ENCODE peak calls at places on chromosomes 3 and 15, in six cellular contexts. One of them, this sample, is unnamed.

GRCh38 chr15:96468036-96468435 is 137.5 kb downstream of the NR2F2 start:
- DNase-seq in CD4-positive, CD25-positive, alpha-beta regulatory T cell: no peak
- DNase-seq in mammary epithelial cell: no peak
- DNase-seq in sigmoid colon: no peak
- DNase-seq in upper lobe of right lung: no peak
- DNase-seq in colonic mucosa: no peak
- DNase-seq in this sample: no peak

GRCh38 chr3:159947220-159947619 is 41.4 kb upstream of the IL12A start:
- DNase-seq in CD4-positive, CD25-positive, alpha-beta regulatory T cell: no peak
- DNase-seq in mammary epithelial cell: peak
- DNase-seq in sigmoid colon: no peak
- DNase-seq in upper lobe of right lung: no peak
- DNase-seq in colonic mucosa: no peak
- DNase-seq in this sample: no peak

GRCh38 chr3:59606638-59607262 is 556.9 kb upstream of the CFAP20DC start:
- DNase-seq in CD4-positive, CD25-positive, alpha-beta regulatory T cell: no peak
- DNase-seq in mammary epithelial cell: no peak
- DNase-seq in sigmoid colon: no peak
- DNase-seq in upper lobe of right lung: no peak
- DNase-seq in colonic mucosa: no peak
- DNase-seq in this sample: no peak

GRCh38 chr3:183618542-183618941 is 16.9 kb upstream of the KLHL24 start:
- DNase-seq in CD4-positive, CD25-positive, alpha-beta regulatory T cell: no peak
- DNase-seq in mammary epithelial cell: no peak
- DNase-seq in sigmoid colon: no peak
- DNase-seq in upper lobe of right lung: no peak
- DNase-seq in colonic mucosa: no peak
- DNase-seq in this sample: no peak

GRCh38 chr3:179732661-179733348 is 80.0 kb downstream of the USP13 start:
- DNase-seq in CD4-positive, CD25-positive, alpha-beta regulatory T cell: no peak
- DNase-seq in mammary epithelial cell: no peak
- DNase-seq in sigmoid colon: no peak
- DNase-seq in upper lobe of right lung: peak
- DNase-seq in colonic mucosa: no peak
- DNase-seq in this sample: no peak

GRCh38 chr3:76132154-76132470 is 346.8 kb upstream of the ZNF717 start:
- DNase-seq in CD4-positive, CD25-positive, alpha-beta regulatory T cell: no peak
- DNase-seq in mammary epithelial cell: no peak
- DNase-seq in sigmoid colon: no peak
- DNase-seq in upper lobe of right lung: no peak
- DNase-seq in colonic mucosa: no peak
- DNase-seq in this sample: no peak

GRCh38 chr3:123511726-123512125 is 62.8 kb upstream of the ADCY5 start:
- DNase-seq in CD4-positive, CD25-positive, alpha-beta regulatory T cell: no peak
- DNase-seq in mammary epithelial cell: no peak
- DNase-seq in sigmoid colon: no peak
- DNase-seq in upper lobe of right lung: no peak
- DNase-seq in colonic mucosa: no peak
- DNase-seq in this sample: no peak

GRCh38 chr15:99925661-99926461 is 192.6 kb upstream of the LYSMD4 start:
- DNase-seq in CD4-positive, CD25-positive, alpha-beta regulatory T cell: peak
- DNase-seq in mammary epithelial cell: peak
- DNase-seq in sigmoid colon: peak
- DNase-seq in upper lobe of right lung: peak
- DNase-seq in colonic mucosa: peak
- DNase-seq in this sample: no peak

GRCh38 chr15:60570936-60571530 is 92.1 kb upstream of the ICE2 start:
- DNase-seq in CD4-positive, CD25-positive, alpha-beta regulatory T cell: no peak
- DNase-seq in mammary epithelial cell: no peak
- DNase-seq in sigmoid colon: no peak
- DNase-seq in upper lobe of right lung: no peak
- DNase-seq in colonic mucosa: no peak
- DNase-seq in this sample: no peak

GRCh38 chr3:140117111-140117526 is 182.1 kb downstream of the CLSTN2 start:
- DNase-seq in CD4-positive, CD25-positive, alpha-beta regulatory T cell: no peak
- DNase-seq in mammary epithelial cell: no peak
- DNase-seq in sigmoid colon: no peak
- DNase-seq in upper lobe of right lung: no peak
- DNase-seq in colonic mucosa: no peak
- DNase-seq in this sample: no peak

GRCh38 chr3:143824675-143825074 is 23.6 kb downstream of the SLC9A9 start:
- DNase-seq in CD4-positive, CD25-positive, alpha-beta regulatory T cell: no peak
- DNase-seq in mammary epithelial cell: no peak
- DNase-seq in sigmoid colon: no peak
- DNase-seq in upper lobe of right lung: no peak
- DNase-seq in colonic mucosa: no peak
- DNase-seq in this sample: no peak

GRCh38 chr15:82960766-82961165 is 8.2 kb upstream of the HOMER2 start:
- DNase-seq in CD4-positive, CD25-positive, alpha-beta regulatory T cell: no peak
- DNase-seq in mammary epithelial cell: no peak
- DNase-seq in sigmoid colon: no peak
- DNase-seq in upper lobe of right lung: no peak
- DNase-seq in colonic mucosa: no peak
- DNase-seq in this sample: no peak

GRCh38 chr3:63975705-63976104 is 47.6 kb downstream of the PSMD6 start:
- DNase-seq in CD4-positive, CD25-positive, alpha-beta regulatory T cell: no peak
- DNase-seq in mammary epithelial cell: peak
- DNase-seq in sigmoid colon: peak
- DNase-seq in upper lobe of right lung: no peak
- DNase-seq in colonic mucosa: no peak
- DNase-seq in this sample: peak

GRCh38 chr15:38474155-38474757 is 20.3 kb downstream of the FAM98B start:
- DNase-seq in CD4-positive, CD25-positive, alpha-beta regulatory T cell: peak
- DNase-seq in mammary epithelial cell: peak
- DNase-seq in sigmoid colon: no peak
- DNase-seq in upper lobe of right lung: no peak
- DNase-seq in colonic mucosa: peak
- DNase-seq in this sample: peak

GRCh38 chr3:135497979-135498378 is 467.5 kb upstream of the PPP2R3A start:
- DNase-seq in CD4-positive, CD25-positive, alpha-beta regulatory T cell: no peak
- DNase-seq in mammary epithelial cell: no peak
- DNase-seq in sigmoid colon: no peak
- DNase-seq in upper lobe of right lung: no peak
- DNase-seq in colonic mucosa: no peak
- DNase-seq in this sample: no peak

GRCh38 chr3:157633241-157633640 is 130.0 kb upstream of the VEPH1 start:
- DNase-seq in CD4-positive, CD25-positive, alpha-beta regulatory T cell: no peak
- DNase-seq in mammary epithelial cell: no peak
- DNase-seq in sigmoid colon: no peak
- DNase-seq in upper lobe of right lung: no peak
- DNase-seq in colonic mucosa: no peak
- DNase-seq in this sample: no peak

GRCh38 chr15:43903864-43904290 is 77.1 kb downstream of the WDR76 start:
- DNase-seq in CD4-positive, CD25-positive, alpha-beta regulatory T cell: peak
- DNase-seq in mammary epithelial cell: peak
- DNase-seq in sigmoid colon: no peak
- DNase-seq in upper lobe of right lung: no peak
- DNase-seq in colonic mucosa: peak
- DNase-seq in this sample: no peak

GRCh38 chr15:66131200-66131599 is 122.3 kb downstream of the MEGF11 start:
- DNase-seq in CD4-positive, CD25-positive, alpha-beta regulatory T cell: no peak
- DNase-seq in mammary epithelial cell: no peak
- DNase-seq in sigmoid colon: no peak
- DNase-seq in upper lobe of right lung: no peak
- DNase-seq in colonic mucosa: no peak
- DNase-seq in this sample: no peak

GRCh38 chr3:194082596-194083220 is 53.2 kb upstream of the HES1 start:
- DNase-seq in CD4-positive, CD25-positive, alpha-beta regulatory T cell: no peak
- DNase-seq in mammary epithelial cell: no peak
- DNase-seq in sigmoid colon: peak
- DNase-seq in upper lobe of right lung: no peak
- DNase-seq in colonic mucosa: no peak
- DNase-seq in this sample: no peak

GRCh38 chr3:42608586-42608985 is 8.1 kb downstream of the NKTR start:
- DNase-seq in CD4-positive, CD25-positive, alpha-beta regulatory T cell: no peak
- DNase-seq in mammary epithelial cell: no peak
- DNase-seq in sigmoid colon: peak
- DNase-seq in upper lobe of right lung: no peak
- DNase-seq in colonic mucosa: peak
- DNase-seq in this sample: no peak

GRCh38 chr3:41418961-41419691 is 219.8 kb downstream of the CTNNB1 start:
- DNase-seq in CD4-positive, CD25-positive, alpha-beta regulatory T cell: no peak
- DNase-seq in mammary epithelial cell: peak
- DNase-seq in sigmoid colon: no peak
- DNase-seq in upper lobe of right lung: no peak
- DNase-seq in colonic mucosa: no peak
- DNase-seq in this sample: peak

GRCh38 chr3:137105277-137105977 is 147.6 kb downstream of the IL20RB start:
- DNase-seq in CD4-positive, CD25-positive, alpha-beta regulatory T cell: peak
- DNase-seq in mammary epithelial cell: peak
- DNase-seq in sigmoid colon: no peak
- DNase-seq in upper lobe of right lung: no peak
- DNase-seq in colonic mucosa: no peak
- DNase-seq in this sample: peak

DNA sequence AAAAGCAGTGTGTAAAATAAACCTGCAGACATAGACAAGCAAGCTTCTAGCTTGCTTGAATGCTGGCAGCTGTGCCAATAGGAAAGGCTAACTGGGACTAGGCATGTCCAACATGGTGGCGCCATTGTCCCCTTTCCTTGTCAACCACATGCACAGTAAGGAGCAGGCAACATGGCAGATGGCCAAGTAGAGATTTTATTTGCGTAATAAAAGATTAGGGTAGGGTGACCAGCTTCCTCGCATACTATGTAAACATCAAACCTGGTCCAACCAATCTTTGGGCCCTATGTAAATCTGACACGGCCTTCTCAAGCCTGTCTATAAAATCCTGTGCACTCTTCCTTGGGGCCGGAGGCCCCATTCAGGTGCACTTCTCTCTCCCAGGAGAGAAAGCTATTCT is 575.4 kb upstream of the GOLIM4 start:
- DNase-seq in CD4-positive, CD25-positive, alpha-beta regulatory T cell: no peak
- DNase-seq in mammary epithelial cell: no peak
- DNase-seq in sigmoid colon: no peak
- DNase-seq in upper lobe of right lung: no peak
- DNase-seq in colonic mucosa: peak
- DNase-seq in this sample: no peak
- H3K4me3 ChIP-seq in CD4-positive, CD25-positive, alpha-beta regulatory T cell: no peak
- H3K4me3 ChIP-seq in mammary epithelial cell: no peak
- H3K4me3 ChIP-seq in sigmoid colon: no peak
- H3K4me3 ChIP-seq in upper lobe of right lung: no peak
- H3K4me3 ChIP-seq in colonic mucosa: no peak
- H3K4me3 ChIP-seq in this sample: no peak

DNA sequence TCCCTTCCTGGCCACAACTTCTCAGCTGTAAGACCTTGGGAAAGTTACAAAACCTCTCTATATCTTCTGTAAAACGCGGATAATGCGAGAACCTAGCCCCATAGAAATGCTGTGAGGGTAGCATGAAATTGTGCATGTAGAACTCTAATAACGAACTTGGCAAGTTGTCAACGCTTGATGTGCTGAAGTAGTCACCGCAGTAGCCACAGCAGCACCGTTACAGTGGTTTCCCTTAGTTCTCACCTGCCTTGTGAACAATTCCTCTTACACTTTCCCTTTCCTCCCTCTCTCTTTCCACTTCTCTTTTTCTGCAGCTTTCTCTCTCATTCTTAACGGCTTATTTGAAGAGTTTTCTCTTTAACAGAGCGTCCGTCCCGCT is 447 bp upstream of the SHQ1 start:
- DNase-seq in CD4-positive, CD25-positive, alpha-beta regulatory T cell: no peak
- DNase-seq in mammary epithelial cell: no peak
- DNase-seq in sigmoid colon: no peak
- DNase-seq in upper lobe of right lung: no peak
- DNase-seq in colonic mucosa: no peak
- DNase-seq in this sample: no peak
- H3K4me3 ChIP-seq in CD4-positive, CD25-positive, alpha-beta regulatory T cell: peak
- H3K4me3 ChIP-seq in mammary epithelial cell: peak
- H3K4me3 ChIP-seq in sigmoid colon: peak
- H3K4me3 ChIP-seq in upper lobe of right lung: peak
- H3K4me3 ChIP-seq in colonic mucosa: peak
- H3K4me3 ChIP-seq in this sample: peak

DNA sequence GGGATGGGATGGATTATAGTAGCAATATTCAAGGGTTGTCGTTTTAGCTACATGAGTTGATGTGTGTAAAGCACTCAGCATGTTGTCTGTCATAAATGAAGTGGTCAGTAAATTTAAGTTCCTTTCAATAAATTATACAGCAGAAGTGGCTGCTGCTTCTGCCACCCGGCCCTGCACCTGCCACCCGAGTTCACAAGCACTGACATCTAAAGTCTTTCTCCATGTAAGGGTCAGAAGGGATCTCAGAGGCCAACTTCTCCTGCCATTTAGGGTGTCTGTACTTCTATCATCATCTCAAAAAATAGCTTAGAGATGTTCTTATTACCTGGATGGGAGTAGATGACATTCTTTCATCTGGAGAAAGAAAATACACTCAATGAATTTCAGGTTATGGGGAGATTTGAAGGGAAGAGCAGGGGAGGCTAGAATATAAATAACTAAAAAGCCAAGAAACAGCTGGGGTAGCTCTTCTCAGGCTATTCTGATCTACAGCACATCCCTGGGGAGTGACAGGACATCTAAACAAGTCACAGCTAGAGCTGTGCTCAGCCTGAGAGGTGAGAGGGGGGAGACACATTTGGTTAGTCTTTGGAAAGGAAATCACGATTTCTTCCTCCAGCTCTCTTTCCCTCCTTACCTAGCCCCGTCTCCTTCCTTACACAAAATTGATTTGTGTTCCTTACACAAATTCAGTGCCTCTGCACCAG is 8.0 kb downstream of the GCSAM start:
- DNase-seq in CD4-positive, CD25-positive, alpha-beta regulatory T cell: no peak
- DNase-seq in mammary epithelial cell: no peak
- DNase-seq in sigmoid colon: no peak
- DNase-seq in upper lobe of right lung: no peak
- DNase-seq in colonic mucosa: no peak
- DNase-seq in this sample: no peak
- H3K4me3 ChIP-seq in CD4-positive, CD25-positive, alpha-beta regulatory T cell: no peak
- H3K4me3 ChIP-seq in mammary epithelial cell: no peak
- H3K4me3 ChIP-seq in sigmoid colon: no peak
- H3K4me3 ChIP-seq in upper lobe of right lung: no peak
- H3K4me3 ChIP-seq in colonic mucosa: no peak
- H3K4me3 ChIP-seq in this sample: no peak

DNA sequence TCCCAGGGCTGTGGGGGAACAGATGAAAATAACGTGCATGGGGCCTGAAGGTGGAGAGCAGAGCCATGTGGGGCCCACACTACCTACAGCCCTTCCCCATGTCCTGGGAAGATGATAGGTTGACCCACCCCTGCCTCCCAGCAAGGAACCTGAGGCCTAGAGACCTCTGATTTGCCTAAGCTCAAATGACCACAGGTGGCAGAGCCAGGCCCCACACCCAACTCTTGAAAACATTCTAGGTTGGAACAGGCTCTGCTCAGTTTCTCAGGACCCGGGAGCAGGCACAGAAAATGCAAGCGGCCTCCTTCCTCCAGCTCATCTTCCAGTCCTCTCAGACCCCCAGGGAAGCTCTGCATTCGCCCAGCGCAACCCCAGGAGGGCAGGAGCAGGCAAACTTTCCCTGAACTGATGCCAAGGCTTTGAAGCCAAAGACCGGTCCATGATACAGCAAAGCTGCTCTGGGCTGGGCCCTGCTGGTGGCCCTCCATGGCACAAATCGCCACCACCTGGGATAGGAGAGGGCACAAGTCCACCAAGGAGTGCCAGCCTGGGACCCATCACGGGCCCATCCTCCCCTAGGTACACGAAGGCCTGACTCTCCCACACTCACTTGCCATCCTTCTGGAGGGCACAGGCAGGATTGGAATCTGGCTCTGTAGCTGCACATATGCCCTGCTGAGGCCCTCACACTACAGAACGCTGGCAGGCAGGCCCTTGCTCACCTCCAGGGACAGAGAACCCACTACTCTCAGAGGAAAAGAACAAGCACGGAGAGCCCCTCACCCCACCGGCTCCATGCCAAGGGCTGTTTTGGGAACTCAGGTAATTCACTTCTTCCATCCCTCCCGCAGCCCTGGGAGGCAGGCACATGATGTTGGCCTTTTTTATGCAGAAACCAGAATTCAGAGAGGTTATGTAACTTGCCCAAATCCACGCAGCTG is 51.0 kb upstream of the FURIN start:
- DNase-seq in CD4-positive, CD25-positive, alpha-beta regulatory T cell: no peak
- DNase-seq in mammary epithelial cell: no peak
- DNase-seq in sigmoid colon: peak
- DNase-seq in upper lobe of right lung: no peak
- DNase-seq in colonic mucosa: peak
- DNase-seq in this sample: no peak
- H3K4me3 ChIP-seq in CD4-positive, CD25-positive, alpha-beta regulatory T cell: no peak
- H3K4me3 ChIP-seq in mammary epithelial cell: no peak
- H3K4me3 ChIP-seq in sigmoid colon: no peak
- H3K4me3 ChIP-seq in upper lobe of right lung: no peak
- H3K4me3 ChIP-seq in colonic mucosa: no peak
- H3K4me3 ChIP-seq in this sample: no peak

This sample was measured in skeletal muscle cell.